ENCODE peak calls at places on chromosomes 12 and 14, in ten cellular contexts. V, R, C, F, T, S, O, Q, Y and M are unnamed samples.

GRCh38 chr14:89750206-89750867 is 204.2 kb downstream of the EFCAB11 start:
- DNase-seq in V (no peak), R (no peak), C (no peak), F (no peak), T (no peak), S (peak), O (peak), Q (peak), Y (peak), M (no peak)

GRCh38 chr12:109818900-109819500 is 14.2 kb downstream of the TRPV4 start:
- DNase-seq in V (peak), R (peak), C (no peak), F (no peak), T (no peak), S (peak), O (peak), Q (peak), Y (peak), M (no peak)

GRCh38 chr12:27424631-27425230 is 21.8 kb upstream of the SMCO2 start:
- DNase-seq in V (peak), R (peak), C (no peak), F (no peak), T (no peak), S (peak), O (peak), Q (peak), Y (peak), M (peak)

GRCh38 chr12:81170072-81170471 is 92.2 kb downstream of the ACSS3 start:
- DNase-seq in V (no peak), R (no peak), C (no peak), F (no peak), T (no peak), S (peak), O (no peak), Q (peak), Y (peak), M (no peak)

GRCh38 chr12:106782619-106783018 is 8.1 kb downstream of the RIC8B start:
- DNase-seq in V (no peak), R (no peak), C (no peak), F (no peak), T (no peak), S (no peak), O (no peak), Q (no peak), Y (no peak), M (no peak)

GRCh38 chr12:116236148-116236731 is 41.3 kb downstream of the MED13L start:
- DNase-seq in V (peak), R (peak), C (no peak), F (no peak), T (no peak), S (peak), O (peak), Q (peak), Y (peak), M (peak)

GRCh38 chr12:29396774-29397173 is 15.8 kb upstream of the ERGIC2 start:
- DNase-seq in V (peak), R (no peak), C (no peak), F (no peak), T (no peak), S (peak), O (peak), Q (no peak), Y (no peak), M (no peak)

GRCh38 chr14:104296388-104297312 is 158.3 kb downstream of the KIF26A start:
- DNase-seq in V (no peak), R (no peak), C (peak), F (peak), T (no peak), S (peak), O (no peak), Q (no peak), Y (no peak), M (no peak)

GRCh38 chr14:101556566-101557320 is 4.6 kb upstream of the DIO3 start:
- DNase-seq in V (no peak), R (no peak), C (no peak), F (no peak), T (no peak), S (no peak), O (no peak), Q (no peak), Y (no peak), M (no peak)

GRCh38 chr12:40691913-40692616 is at the start of gene CNTN1:
- DNase-seq in V (peak), R (no peak), C (peak), F (peak), T (no peak), S (peak), O (peak), Q (peak), Y (peak), M (no peak)

GRCh38 chr14:51546603-51547258 is 105.0 kb upstream of the FRMD6 start:
- DNase-seq in V (no peak), R (no peak), C (no peak), F (no peak), T (no peak), S (no peak), O (no peak), Q (no peak), Y (no peak), M (no peak)

GRCh38 chr12:113115455-113116126 is 20.0 kb downstream of the RASAL1 start:
- DNase-seq in V (no peak), R (no peak), C (no peak), F (no peak), T (no peak), S (no peak), O (no peak), Q (no peak), Y (no peak), M (no peak)

GRCh38 chr12:57452181-57452936 is 2.7 kb upstream of the INHBE start:
- DNase-seq in V (peak), R (no peak), C (no peak), F (peak), T (no peak), S (peak), O (peak), Q (peak), Y (peak), M (no peak)

GRCh38 chr12:68483592-68484373 is 126.9 kb upstream of the RAP1B start:
- DNase-seq in V (peak), R (no peak), C (no peak), F (no peak), T (no peak), S (peak), O (peak), Q (peak), Y (peak), M (no peak)

GRCh38 chr14:50531595-50532501 is 521 bp downstream of the MAP4K5 start:
- DNase-seq in V (peak), R (peak), C (peak), F (peak), T (peak), S (peak), O (peak), Q (peak), Y (peak), M (peak)

GRCh38 chr12:12870454-12870853 is 20.9 kb upstream of the GPRC5A start:
- DNase-seq in V (peak), R (peak), C (no peak), F (no peak), T (no peak), S (peak), O (peak), Q (peak), Y (peak), M (no peak)

GRCh38 chr12:5723071-5723470 is 222.0 kb downstream of the ANO2 start:
- DNase-seq in V (no peak), R (no peak), C (no peak), F (no peak), T (no peak), S (no peak), O (no peak), Q (no peak), Y (no peak), M (no peak)

GRCh38 chr12:54431911-54432814 is 13.1 kb upstream of the ITGA5 start:
- DNase-seq in V (peak), R (peak), C (no peak), F (peak), T (no peak), S (peak), O (peak), Q (peak), Y (peak), M (peak)

GRCh38 chr12:41521872-41522379 is 333.8 kb downstream of the PDZRN4 start:
- DNase-seq in V (peak), R (peak), C (no peak), F (no peak), T (no peak), S (peak), O (peak), Q (peak), Y (peak), M (no peak)